ENCODE peak calls at places on chromosomes 3 and 15, in six cellular contexts. A is K562; E is GM23338; T is adrenal gland; Y is CD8-positive, alpha-beta T cell; Q is SK-N-SH. N is an unnamed sample.

GRCh38 chr15:31272558-31273257 is 53.9 kb upstream of the KLF13 start:
- DNase-seq in A (no peak), E (no peak), T (no peak), Y (no peak), Q (peak; percentile 9), N (no peak)

GRCh38 chr3:3560566-3561336 is 238.5 kb upstream of the LRRN1 start:
- DNase-seq in A (no peak), E (no peak), T (no peak), Y (no peak), Q (no peak), N (no peak)

GRCh38 chr3:47857151-47857550 is 54.2 kb downstream of the DHX30 start:
- DNase-seq in A (no peak), E (no peak), T (no peak), Y (no peak), Q (no peak), N (no peak)

GRCh38 chr15:74614744-74615312 is 808 bp upstream of the CLK3 start:
- DNase-seq in A (peak; percentile 92), E (peak; percentile 66), T (peak; percentile 76), Y (peak; percentile 94), Q (peak; percentile 71), N (peak; percentile 90)

GRCh38 chr3:84066920-84067319 is 891.9 kb upstream of the CADM2 start:
- DNase-seq in A (no peak), E (peak; percentile 52), T (no peak), Y (no peak), Q (no peak), N (no peak)

GRCh38 chr15:73928971-73929627 is 2.8 kb downstream of the LOXL1 start:
- DNase-seq in A (no peak), E (no peak), T (no peak), Y (no peak), Q (no peak), N (peak; percentile 1)

GRCh38 chr3:49465269-49466034 is 4.6 kb upstream of the DAG1 start:
- DNase-seq in A (peak; percentile 48), E (no peak), T (peak; percentile 75), Y (no peak), Q (peak; percentile 34), N (no peak)

GRCh38 chr3:64974401-64974800 is 286.6 kb upstream of the ADAMTS9 start:
- DNase-seq in A (no peak), E (no peak), T (no peak), Y (no peak), Q (no peak), N (no peak)

GRCh38 chr3:33940149-33940548 is 141.7 kb downstream of the PDCD6IP start:
- DNase-seq in A (no peak), E (no peak), T (no peak), Y (no peak), Q (no peak), N (no peak)

GRCh38 chr3:187739125-187739560 is 6.1 kb downstream of the BCL6 start:
- DNase-seq in A (no peak), E (peak; percentile 43), T (no peak), Y (no peak), Q (no peak), N (peak; percentile 53)

GRCh38 chr15:63826513-63826912 is 7.2 kb downstream of the HERC1 start:
- DNase-seq in A (no peak), E (no peak), T (no peak), Y (peak; percentile 19), Q (no peak), N (no peak)

GRCh38 chr3:106197532-106198187 is 328.8 kb upstream of the CBLB start:
- DNase-seq in A (no peak), E (no peak), T (no peak), Y (no peak), Q (no peak), N (no peak)

GRCh38 chr15:62797171-62797570 is 245.4 kb upstream of the TPM1 start:
- DNase-seq in A (no peak), E (no peak), T (no peak), Y (no peak), Q (no peak), N (no peak)

GRCh38 chr3:34386309-34386708 is 587.9 kb downstream of the PDCD6IP start:
- DNase-seq in A (no peak), E (no peak), T (no peak), Y (no peak), Q (no peak), N (no peak)

GRCh38 chr3:55085231-55085630 is 157.4 kb upstream of the LRTM1 start:
- DNase-seq in A (no peak), E (peak; percentile 13), T (no peak), Y (no peak), Q (no peak), N (no peak)

GRCh38 chr3:3179407-3180094 is at the start of gene CRBN:
- DNase-seq in A (peak; percentile 96), E (peak; percentile 89), T (peak; percentile 84), Y (peak; percentile 88), Q (peak; percentile 98), N (peak; percentile 85)

GRCh38 chr15:85623648-85624047 is 171.1 kb downstream of the KLHL25 start:
- DNase-seq in A (no peak), E (no peak), T (no peak), Y (no peak), Q (no peak), N (no peak)
- H3K27ac ChIP-seq in A (no peak overlapping the region), E (no peak overlapping the region), T (no peak overlapping the region), Y (no peak overlapping the region), Q (peak overlapping the region; percentile 62), N (peak overlapping the region; percentile 83)

GRCh38 chr15:83190450-83190849 is 17.2 kb downstream of the HDGFL3 start:
- DNase-seq in A (no peak), E (no peak), T (no peak), Y (no peak), Q (no peak), N (no peak)

GRCh38 chr15:83198476-83198875 is 9.1 kb downstream of the HDGFL3 start:
- DNase-seq in A (no peak), E (no peak), T (no peak), Y (no peak), Q (no peak), N (no peak)

GRCh38 chr15:83193721-83194120 is 13.9 kb downstream of the HDGFL3 start:
- DNase-seq in A (no peak), E (no peak), T (no peak), Y (no peak), Q (no peak), N (no peak)

GRCh38 chr15:83194527-83194926 is 13.1 kb downstream of the HDGFL3 start:
- DNase-seq in A (no peak), E (no peak), T (no peak), Y (no peak), Q (no peak), N (no peak)

DNA sequence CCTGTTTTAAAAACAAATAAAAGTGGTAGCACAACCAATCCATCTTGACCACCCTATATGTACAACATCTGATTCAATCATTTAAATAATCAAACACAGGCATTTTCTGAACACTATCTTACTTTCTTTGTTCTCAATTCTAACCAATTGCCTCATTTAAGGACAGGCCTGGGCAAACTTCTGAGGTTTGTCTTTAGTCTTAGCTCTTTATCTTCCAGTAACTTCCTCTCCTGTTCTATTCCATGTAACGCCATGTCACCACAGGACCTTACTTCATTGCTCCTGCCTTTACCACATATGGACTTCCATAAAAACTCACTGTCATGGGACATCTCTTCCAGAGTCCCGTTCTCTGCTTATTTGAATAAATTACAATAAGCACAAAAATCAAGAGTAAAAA is 14.9 kb downstream of the HDGFL3 start:
- DNase-seq in A (no peak), E (no peak), T (no peak), Y (no peak), Q (no peak), N (no peak)
- H3K27ac ChIP-seq in A (peak overlapping the region; percentile 16), E (no peak overlapping the region), T (no peak overlapping the region), Y (no peak overlapping the region), Q (no peak overlapping the region), N (no peak overlapping the region)

GRCh38 chr15:89110060-89110459 is 21.8 kb downstream of the ABHD2 start:
- DNase-seq in A (no peak), E (no peak), T (no peak), Y (no peak), Q (no peak), N (no peak)
- H3K27ac ChIP-seq in A (no peak overlapping the region), E (no peak overlapping the region), T (no peak overlapping the region), Y (no peak overlapping the region), Q (peak overlapping the region; percentile 50), N (peak overlapping the region; percentile 95)

GRCh38 chr15:70188286-70188685 is 90.6 kb upstream of the TLE3 start:
- DNase-seq in A (no peak), E (no peak), T (no peak), Y (no peak), Q (no peak), N (no peak)

GRCh38 chr15:70182858-70183695 is 85.4 kb upstream of the TLE3 start:
- DNase-seq in A (no peak), E (peak; percentile 57), T (no peak), Y (no peak), Q (no peak), N (no peak)

GRCh38 chr15:70186152-70186551 is 88.4 kb upstream of the TLE3 start:
- DNase-seq in A (no peak), E (no peak), T (no peak), Y (no peak), Q (no peak), N (no peak)

GRCh38 chr15:70187331-70187730 is 89.6 kb upstream of the TLE3 start:
- DNase-seq in A (no peak), E (no peak), T (no peak), Y (no peak), Q (no peak), N (no peak)

DNA sequence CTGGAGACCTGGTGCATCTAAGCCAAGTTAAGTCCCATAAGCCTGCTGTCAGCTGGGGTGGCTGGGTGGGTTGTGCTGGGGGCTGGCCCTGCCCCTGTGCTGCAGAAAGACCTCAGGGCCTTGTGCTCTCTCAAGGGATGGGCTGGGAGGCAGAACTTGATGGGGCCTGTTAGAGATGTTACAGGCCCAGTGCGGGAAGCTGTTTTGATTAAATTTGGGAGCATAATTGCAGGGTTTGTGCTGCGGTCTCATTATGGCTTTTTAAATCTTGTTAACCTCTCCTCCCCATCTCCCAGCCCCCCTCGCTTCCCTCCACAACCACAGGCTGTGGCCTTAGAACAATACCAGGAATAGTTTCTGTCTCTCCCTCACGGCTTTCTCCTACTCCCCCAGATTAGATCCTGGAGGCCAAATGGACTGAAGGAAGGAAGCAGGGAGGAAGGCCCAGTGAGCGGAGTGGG is 87.6 kb upstream of the TLE3 start:
- DNase-seq in A (no peak), E (no peak), T (no peak), Y (no peak), Q (peak; percentile 82), N (no peak)
- H3K27ac ChIP-seq in A (no peak overlapping the region), E (no peak overlapping the region), T (no peak overlapping the region), Y (no peak overlapping the region), Q (peak overlapping the region; percentile 91), N (no peak overlapping the region)